ENCODE peak calls at places on chromosomes 7 and 10, in five cellular contexts. Z is A549, L is Panc1, X is heart left ventricle, W is spleen. J is an unnamed sample.
A peak's percentile ranks its signal among the peaks of the same experiment; 100 is the strongest.

GRCh38 chr10:71246591-71247143 is 34.3 kb downstream of the UNC5B start:
- DNase-seq in Z (peak; percentile 31), L (no peak), X (peak; percentile 45), W (no peak), J (no peak)

GRCh38 chr7:116598278-116598677 is 73.4 kb downstream of the CAV1 start:
- DNase-seq in Z (no peak), L (no peak), X (no peak), W (no peak), J (no peak)

GRCh38 chr10:121244791-121245190 is 353.5 kb downstream of the FGFR2 start:
- DNase-seq in Z (no peak), L (no peak), X (no peak), W (no peak), J (no peak)

GRCh38 chr7:46054290-46054689 is 133.2 kb upstream of the IGFBP3 start:
- DNase-seq in Z (no peak), L (no peak), X (no peak), W (no peak), J (no peak)

GRCh38 chr7:150365673-150366398 is 2.8 kb upstream of the REPIN1 start:
- DNase-seq in Z (no peak), L (no peak), X (no peak), W (no peak), J (no peak)

GRCh38 chr10:12550994-12551393 is 201.6 kb downstream of the CAMK1D start:
- DNase-seq in Z (no peak), L (no peak), X (no peak), W (no peak), J (no peak)

GRCh38 chr7:70615066-70615465 is 516.9 kb upstream of the GALNT17 start:
- DNase-seq in Z (no peak), L (no peak), X (no peak), W (no peak), J (no peak)

GRCh38 chr10:690227-691161 is 1.0 kb upstream of the DIP2C start:
- DNase-seq in Z (no peak), L (no peak), X (no peak), W (no peak), J (peak; percentile 53)

GRCh38 chr10:75469018-75469616 is 37.7 kb downstream of the LRMDA start:
- DNase-seq in Z (peak; percentile 59), L (no peak), X (no peak), W (no peak), J (peak; percentile 32)

GRCh38 chr10:104035817-104036384 is 49.8 kb downstream of the COL17A1 start:
- DNase-seq in Z (no peak), L (no peak), X (no peak), W (no peak), J (no peak)

GRCh38 chr7:126041472-126041871 is 1111.8 kb upstream of the POT1 start:
- DNase-seq in Z (no peak), L (no peak), X (no peak), W (no peak), J (no peak)
- H3K9me3 ChIP-seq in Z (no peaks in the 10 kb centered on the region), L (no peaks in the 10 kb centered on the region), X (no peaks in the 10 kb centered on the region), W (peaks cover 23% of the 10 kb centered on the region), J (no peaks in the 10 kb centered on the region)

DNA sequence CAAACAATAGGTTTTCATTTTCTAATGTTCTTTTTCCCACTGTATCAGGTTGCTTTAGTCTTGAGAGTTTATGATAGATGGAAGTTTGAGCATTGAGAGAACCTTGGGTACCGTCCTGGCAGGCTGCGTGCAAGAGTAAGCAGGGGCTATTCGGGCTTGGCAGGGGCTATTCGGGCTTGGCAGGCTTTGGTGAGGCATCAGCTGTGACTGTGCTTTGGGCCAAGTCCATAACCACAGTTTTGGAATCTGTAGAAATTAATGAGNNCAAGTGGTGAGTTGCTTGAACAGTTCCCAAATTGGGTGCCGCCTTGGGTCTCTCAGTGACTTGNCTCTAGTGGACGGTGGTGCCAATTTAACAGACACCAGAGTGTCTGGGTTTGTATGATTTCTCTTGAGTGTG is 424.6 kb downstream of the PAXIP1 start:
- DNase-seq in Z (no peak), L (no peak), X (no peak), W (no peak), J (no peak)
- H3K9me3 ChIP-seq in Z (peaks cover 2% of the 10 kb centered on the region), L (no peaks in the 10 kb centered on the region), X (no peaks in the 10 kb centered on the region), W (peaks cover 8% of the 10 kb centered on the region), J (no peaks in the 10 kb centered on the region)

GRCh38 chr10:10489086-10489485 is 528.6 kb upstream of the CELF2 start:
- DNase-seq in Z (no peak), L (no peak), X (no peak), W (no peak), J (no peak)
- H3K9me3 ChIP-seq in Z (no peaks in the 10 kb centered on the region), L (no peaks in the 10 kb centered on the region), X (no peaks in the 10 kb centered on the region), W (no peaks in the 10 kb centered on the region), J (no peaks in the 10 kb centered on the region)

DNA sequence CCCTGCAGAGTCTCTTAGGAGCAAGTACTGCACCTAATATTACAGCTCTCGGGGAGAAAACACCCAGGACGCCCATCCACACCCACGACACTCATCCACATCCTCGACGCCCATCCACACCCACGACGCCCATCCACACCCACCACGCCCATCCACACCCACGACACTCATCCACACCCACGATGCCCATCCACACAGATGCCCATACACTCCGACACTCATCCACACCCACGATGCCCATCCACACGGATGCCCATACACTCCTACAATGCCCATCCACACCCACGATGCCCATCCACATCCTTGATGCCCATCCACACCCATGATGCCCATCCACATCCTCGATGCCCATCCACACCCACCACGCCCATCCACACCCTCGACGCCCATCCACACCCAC is 503.1 kb downstream of the PTPRN2 start:
- DNase-seq in Z (no peak), L (no peak), X (no peak), W (peak; percentile 36), J (no peak)
- H3K9me3 ChIP-seq in Z (no peaks in the 10 kb centered on the region), L (no peaks in the 10 kb centered on the region), X (peaks cover 2% of the 10 kb centered on the region), W (peaks cover 27% of the 10 kb centered on the region), J (no peaks in the 10 kb centered on the region)

J was measured in upper lobe of left lung.